ENCODE peak calls at places on chromosomes 16 and 17, in seven cellular contexts. One of them, this sample, is unnamed.

GRCh38 chr17:35889241-35889640 is 9.1 kb upstream of the CCL5 start:
- DNase-seq in lower leg skin: no peak
- DNase-seq in GM23248: no peak
- DNase-seq in GM04504: no peak
- DNase-seq in cerebellar nuclear complex: no peak
- DNase-seq in upper lobe of right lung: no peak
- DNase-seq in progenitor cell of endocrine pancreas: no peak
- DNase-seq in this sample: no peak

GRCh38 chr17:21352981-21353265 is 23.2 kb upstream of the KCNJ12 start:
- DNase-seq in lower leg skin: no peak
- DNase-seq in GM23248: no peak
- DNase-seq in GM04504: no peak
- DNase-seq in cerebellar nuclear complex: no peak
- DNase-seq in upper lobe of right lung: peak; percentile 58
- DNase-seq in progenitor cell of endocrine pancreas: no peak
- DNase-seq in this sample: no peak

GRCh38 chr17:51630101-51630671 is 369.8 kb downstream of the UTP18 start:
- DNase-seq in lower leg skin: no peak
- DNase-seq in GM23248: no peak
- DNase-seq in GM04504: no peak
- DNase-seq in cerebellar nuclear complex: no peak
- DNase-seq in upper lobe of right lung: no peak
- DNase-seq in progenitor cell of endocrine pancreas: no peak
- DNase-seq in this sample: no peak

GRCh38 chr16:54318941-54319340 is 32.4 kb upstream of the IRX3 start:
- DNase-seq in lower leg skin: no peak
- DNase-seq in GM23248: peak; percentile 47
- DNase-seq in GM04504: no peak
- DNase-seq in cerebellar nuclear complex: no peak
- DNase-seq in upper lobe of right lung: no peak
- DNase-seq in progenitor cell of endocrine pancreas: no peak
- DNase-seq in this sample: no peak

GRCh38 chr16:57255686-57256415 is 10.8 kb downstream of the ARL2BP start:
- DNase-seq in lower leg skin: no peak
- DNase-seq in GM23248: no peak
- DNase-seq in GM04504: no peak
- DNase-seq in cerebellar nuclear complex: no peak
- DNase-seq in upper lobe of right lung: no peak
- DNase-seq in progenitor cell of endocrine pancreas: no peak
- DNase-seq in this sample: no peak

GRCh38 chr17:2406903-2407790 is 6.3 kb upstream of the MNT start:
- DNase-seq in lower leg skin: peak; percentile 71
- DNase-seq in GM23248: peak; percentile 98
- DNase-seq in GM04504: peak; percentile 84
- DNase-seq in cerebellar nuclear complex: no peak
- DNase-seq in upper lobe of right lung: no peak
- DNase-seq in progenitor cell of endocrine pancreas: no peak
- DNase-seq in this sample: no peak

GRCh38 chr16:65845466-65846209 is 520.9 kb upstream of the CDH5 start:
- DNase-seq in lower leg skin: no peak
- DNase-seq in GM23248: peak; percentile 70
- DNase-seq in GM04504: peak; percentile 10
- DNase-seq in cerebellar nuclear complex: no peak
- DNase-seq in upper lobe of right lung: no peak
- DNase-seq in progenitor cell of endocrine pancreas: no peak
- DNase-seq in this sample: no peak

GRCh38 chr17:7881655-7882054 is 6.9 kb upstream of the CHD3 start:
- DNase-seq in lower leg skin: no peak
- DNase-seq in GM23248: no peak
- DNase-seq in GM04504: no peak
- DNase-seq in cerebellar nuclear complex: peak; percentile 36
- DNase-seq in upper lobe of right lung: no peak
- DNase-seq in progenitor cell of endocrine pancreas: no peak
- DNase-seq in this sample: no peak

GRCh38 chr17:68204736-68205135 is 43.1 kb upstream of the AMZ2 start:
- DNase-seq in lower leg skin: no peak
- DNase-seq in GM23248: no peak
- DNase-seq in GM04504: no peak
- DNase-seq in cerebellar nuclear complex: no peak
- DNase-seq in upper lobe of right lung: peak; percentile 78
- DNase-seq in progenitor cell of endocrine pancreas: no peak
- DNase-seq in this sample: no peak

GRCh38 chr16:30185141-30185682 is 1.8 kb downstream of the CORO1A start:
- DNase-seq in lower leg skin: no peak
- DNase-seq in GM23248: no peak
- DNase-seq in GM04504: no peak
- DNase-seq in cerebellar nuclear complex: no peak
- DNase-seq in upper lobe of right lung: peak; percentile 67
- DNase-seq in progenitor cell of endocrine pancreas: no peak
- DNase-seq in this sample: no peak

GRCh38 chr17:62791235-62792121 is 16.6 kb downstream of the MARCHF10 start:
- DNase-seq in lower leg skin: no peak
- DNase-seq in GM23248: peak; percentile 88
- DNase-seq in GM04504: peak; percentile 61
- DNase-seq in cerebellar nuclear complex: no peak
- DNase-seq in upper lobe of right lung: no peak
- DNase-seq in progenitor cell of endocrine pancreas: no peak
- DNase-seq in this sample: no peak

GRCh38 chr17:74754832-74755231 is 6.4 kb downstream of the NHERF1 start:
- DNase-seq in lower leg skin: no peak
- DNase-seq in GM23248: no peak
- DNase-seq in GM04504: no peak
- DNase-seq in cerebellar nuclear complex: no peak
- DNase-seq in upper lobe of right lung: no peak
- DNase-seq in progenitor cell of endocrine pancreas: no peak
- DNase-seq in this sample: no peak

This sample was measured in mesothelial cell of epicardium.